ENCODE peak calls at places on chromosome 22, in six cellular contexts. M is T-helper 9 cell, V is pons, K is stomach, D is HT1080, E is ecto neural progenitor cell. T is an unnamed sample.

GRCh38 chr22:49934144-49934890 is 15.9 kb downstream of the CRELD2 start:
- DNase-seq in M (peak), V (peak), K (peak), D (peak), E (no peak), T (peak)

GRCh38 chr22:32644252-32645100 is 157.0 kb upstream of the TIMP3 start:
- DNase-seq in M (no peak), V (no peak), K (peak), D (peak), E (no peak), T (no peak)

GRCh38 chr22:26330971-26331625 is 98.0 kb upstream of the ASPHD2 start:
- DNase-seq in M (peak), V (peak), K (peak), D (peak), E (peak), T (peak)

GRCh38 chr22:35842954-35843353 is 125.3 kb downstream of the APOL5 start:
- DNase-seq in M (no peak), V (no peak), K (no peak), D (peak), E (peak), T (no peak)

GRCh38 chr22:49786976-49787843 is 40.5 kb downstream of the BRD1 start:
- DNase-seq in M (no peak), V (no peak), K (no peak), D (no peak), E (no peak), T (peak)

GRCh38 chr22:47019012-47019790 is 256.8 kb downstream of the TBC1D22A start:
- DNase-seq in M (no peak), V (no peak), K (peak), D (no peak), E (no peak), T (no peak)

GRCh38 chr22:42353883-42354727 is 78.1 kb downstream of the NFAM1 start:
- DNase-seq in M (no peak), V (no peak), K (no peak), D (peak), E (no peak), T (no peak)

GRCh38 chr22:35209203-35209602 is 48.1 kb upstream of the HMGXB4 start:
- DNase-seq in M (no peak), V (no peak), K (no peak), D (no peak), E (no peak), T (no peak)

GRCh38 chr22:36073476-36073875 is 44.9 kb upstream of the RBFOX2 start:
- DNase-seq in M (no peak), V (no peak), K (no peak), D (no peak), E (no peak), T (no peak)

GRCh38 chr22:23763579-23764331 is 965 bp downstream of the C22orf15 start:
- DNase-seq in M (peak), V (no peak), K (no peak), D (no peak), E (no peak), T (no peak)

GRCh38 chr22:28710112-28710888 is 30.7 kb upstream of the TTC28 start:
- DNase-seq in M (no peak), V (no peak), K (no peak), D (peak), E (no peak), T (no peak)

GRCh38 chr22:24333301-24333700 is 62.7 kb downstream of the SPECC1L start:
- DNase-seq in M (no peak), V (no peak), K (no peak), D (peak), E (no peak), T (no peak)

GRCh38 chr22:46854125-46854870 is 91.8 kb downstream of the TBC1D22A start:
- DNase-seq in M (no peak), V (peak), K (no peak), D (no peak), E (no peak), T (no peak)

GRCh38 chr22:27632451-27633295 is 168.9 kb downstream of the MN1 start:
- DNase-seq in M (no peak), V (no peak), K (no peak), D (no peak), E (no peak), T (no peak)

GRCh38 chr22:49046546-49047305 is 780.9 kb downstream of the BRD1 start:
- DNase-seq in M (no peak), V (peak), K (no peak), D (peak), E (peak), T (peak)

GRCh38 chr22:23233084-23233501 is 52.8 kb downstream of the BCR start:
- DNase-seq in M (no peak), V (no peak), K (no peak), D (no peak), E (no peak), T (no peak)

GRCh38 chr22:47115921-47116320 is 353.5 kb downstream of the TBC1D22A start:
- DNase-seq in M (no peak), V (no peak), K (no peak), D (no peak), E (no peak), T (no peak)

GRCh38 chr22:39296981-39297489 is 22.4 kb downstream of the RPL3 start:
- DNase-seq in M (no peak), V (no peak), K (no peak), D (no peak), E (no peak), T (no peak)

GRCh38 chr22:31096637-31097274 is 10.6 kb downstream of the SELENOM start:
- DNase-seq in M (no peak), V (no peak), K (no peak), D (no peak), E (no peak), T (no peak)

GRCh38 chr22:24325105-24325757 is 54.6 kb downstream of the SPECC1L start:
- DNase-seq in M (no peak), V (peak), K (no peak), D (peak), E (no peak), T (peak)

GRCh38 chr22:19149047-19149883 is 827 bp downstream of the GSC2 start:
- DNase-seq in M (peak), V (no peak), K (no peak), D (no peak), E (peak), T (no peak)

GRCh38 chr22:41347066-41347859 is 34.5 kb upstream of the TEF start:
- DNase-seq in M (no peak), V (no peak), K (no peak), D (no peak), E (no peak), T (no peak)

GRCh38 chr22:22787805-22788459 is 99.7 kb upstream of the IGLL5 start:
- DNase-seq in M (peak), V (peak), K (peak), D (peak), E (peak), T (peak)

GRCh38 chr22:39527481-39527961 is 5.0 kb downstream of the RPS19BP1 start:
- DNase-seq in M (no peak), V (no peak), K (peak), D (no peak), E (no peak), T (no peak)